ENCODE peak calls at places on chromosomes 4 and X, in four cellular contexts. N is thyroid gland, Z is mucosa of descending colon, Q is H9. Y is an unnamed sample. For H3K9me3 and H3K4me1, the result is how much of the 10 kb centered on the place peaks cover.

GRCh38 chr4:112109455-112110425 is 35.5 kb upstream of the FAM241A start:
- DNase-seq in N (no peak), Q (no peak), Z (no peak), Y (no peak)

GRCh38 chr4:97491856-97492255 is 651.4 kb downstream of the STPG2 start:
- DNase-seq in Z (no peak), Q (no peak), N (no peak), Y (no peak)

GRCh38 chr4:37601527-37601926 is 84.6 kb downstream of the RELL1 start:
- DNase-seq in Q (no peak), N (no peak), Z (peak), Y (no peak)

GRCh38 chrX:479273-479981 is 92.7 kb upstream of the PPP2R3B start:
- DNase-seq in N (no peak), Z (no peak), Q (no peak), Y (no peak)

GRCh38 chrX:66150188-66150587 is 13.9 kb upstream of the HEPH start:
- DNase-seq in Q (no peak), Z (no peak), N (no peak), Y (no peak)

GRCh38 chr4:47668810-47669408 is 169.0 kb downstream of the CORIN start:
- DNase-seq in N (peak), Q (no peak), Z (no peak), Y (peak)

GRCh38 chr4:16588170-16588569 is 310.3 kb downstream of the LDB2 start:
- DNase-seq in Z (no peak), Q (no peak), N (no peak), Y (no peak)

GRCh38 chr4:125168531-125168930 is 146.2 kb upstream of the FAT4 start:
- DNase-seq in Z (no peak), N (no peak), Q (no peak), Y (no peak)

GRCh38 chr4:184250795-184251679 is 33.4 kb upstream of the ENPP6 start:
- DNase-seq in Q (no peak), Z (no peak), N (no peak), Y (peak)

DNA sequence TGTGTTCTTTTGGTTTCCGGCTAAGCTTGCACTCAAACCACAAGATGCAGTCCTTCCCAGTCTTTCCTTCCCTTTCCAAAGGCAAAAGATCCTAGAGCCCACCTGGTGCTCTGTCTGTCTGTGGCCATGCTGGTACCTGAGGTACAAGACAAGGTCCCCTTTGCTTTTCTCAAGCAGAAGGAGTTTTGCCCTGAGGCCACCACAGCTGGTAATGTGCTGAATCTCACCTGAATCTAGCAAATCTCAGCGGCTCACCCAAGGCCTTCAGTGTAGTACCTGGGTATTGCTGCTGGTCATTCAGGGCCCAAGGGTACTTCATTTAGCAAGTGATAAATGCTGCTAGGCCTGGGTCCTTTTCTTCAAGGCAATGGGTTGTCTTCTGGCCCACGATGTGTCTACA is 20.5 kb upstream of the KLF8 start:
- DNase-seq in N (no peak), Z (no peak), Q (no peak), Y (no peak)
- H3K9me3 ChIP-seq in N (under half), Z (under half), Q (under half), Y (under half)

GRCh38 chr4:10112658-10113284 is 3.8 kb downstream of the WDR1 start:
- DNase-seq in Q (no peak), Z (no peak), N (no peak), Y (no peak)

GRCh38 chr4:10114607-10115006 is 2.0 kb downstream of the WDR1 start:
- DNase-seq in Q (no peak), Z (no peak), N (no peak), Y (no peak)

GRCh38 chr4:10115271-10115656 is 1.3 kb downstream of the WDR1 start:
- DNase-seq in Z (no peak), N (no peak), Q (no peak), Y (no peak)

GRCh38 chr4:10113362-10114047 is 3.1 kb downstream of the WDR1 start:
- DNase-seq in Z (no peak), Q (no peak), N (no peak), Y (no peak)

GRCh38 chr4:10114147-10114546 is 2.5 kb downstream of the WDR1 start:
- DNase-seq in N (no peak), Z (no peak), Q (no peak), Y (no peak)
- H3K4me1 ChIP-seq in N (under half), Z (under half), Q (under half), Y (under half)

GRCh38 chr4:25837107-25837506 is 25.7 kb downstream of the SEL1L3 start:
- DNase-seq in Q (no peak), Z (no peak), N (no peak), Y (no peak)

GRCh38 chr4:25842229-25842840 is 20.5 kb downstream of the SEL1L3 start:
- DNase-seq in N (no peak), Q (no peak), Z (no peak), Y (peak)

GRCh38 chr4:25839687-25840086 is 23.1 kb downstream of the SEL1L3 start:
- DNase-seq in Z (no peak), Q (no peak), N (no peak), Y (no peak)

GRCh38 chr4:25835384-25835783 is 27.4 kb downstream of the SEL1L3 start:
- DNase-seq in N (no peak), Z (no peak), Q (no peak), Y (no peak)

DNA sequence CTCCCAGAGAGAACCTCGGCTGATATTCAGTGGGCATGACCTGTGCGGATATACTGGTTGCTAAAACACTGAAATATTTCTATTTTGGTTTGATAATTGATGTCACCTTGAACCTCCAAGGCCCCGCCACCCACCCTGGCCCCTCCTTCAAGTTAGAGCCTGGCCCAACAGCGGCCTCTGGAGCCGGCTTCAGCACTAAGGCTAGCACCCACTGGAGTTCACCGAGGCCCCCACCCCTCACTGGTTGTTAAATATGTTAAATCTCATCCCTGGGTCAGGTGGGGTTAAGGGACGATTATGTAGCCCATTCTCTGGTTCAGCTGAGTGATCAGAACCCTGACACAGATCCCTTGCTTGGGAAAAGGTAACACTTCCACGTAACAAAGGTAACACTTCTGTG is 24.3 kb downstream of the SEL1L3 start:
- DNase-seq in N (no peak), Z (no peak), Q (no peak), Y (no peak)
- H3K9me3 ChIP-seq in N (under half), Z (under half), Q (under half), Y (under half)

DNA sequence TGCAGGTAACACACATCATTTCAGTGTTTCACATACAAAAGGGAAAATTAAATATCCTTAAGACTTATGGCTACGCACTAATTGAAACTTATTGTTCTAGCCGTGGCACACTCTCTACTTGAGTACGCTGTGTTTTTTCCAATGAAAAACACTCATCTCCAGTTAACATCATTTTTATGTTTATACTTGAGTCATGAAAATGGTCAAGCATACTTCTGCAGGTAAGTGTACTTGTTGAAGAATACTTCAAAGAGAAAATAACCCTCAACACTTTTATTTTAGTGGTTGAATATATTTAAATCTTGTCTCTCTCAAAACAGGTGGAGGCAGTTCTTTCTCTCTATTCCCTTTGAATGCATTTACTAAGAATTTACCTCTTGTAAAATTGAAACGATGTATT is 538.7 kb upstream of the PCDH7 start:
- DNase-seq in N (no peak), Q (no peak), Z (no peak), Y (no peak)
- H3K4me1 ChIP-seq in N (under half), Q (under half), Z (under half), Y (under half)